ENCODE peak calls at places on chromosome 15, in six cellular contexts. F, I, W, Q, T and B are unnamed samples. For H3K9me3, the result is how much of the 10 kb centered on the place peaks cover.

GRCh38 chr15:68375716-68376220 is 56.2 kb downstream of the ITGA11 start:
- DNase-seq in F (peak), I (no peak), W (no peak), Q (no peak), T (no peak), B (no peak)

GRCh38 chr15:67183443-67184169 is 70.9 kb downstream of the AAGAB start:
- DNase-seq in F (no peak), I (no peak), W (no peak), Q (no peak), T (no peak), B (no peak)

GRCh38 chr15:83289160-83289559 is 4.7 kb upstream of the BNC1 start:
- DNase-seq in F (no peak), I (no peak), W (no peak), Q (no peak), T (no peak), B (no peak)

GRCh38 chr15:74345051-74345450 is 22.4 kb downstream of the CYP11A1 start:
- DNase-seq in F (no peak), I (no peak), W (no peak), Q (no peak), T (no peak), B (no peak)

GRCh38 chr15:89303986-89304385 is 30.6 kb downstream of the POLG start:
- DNase-seq in F (no peak), I (no peak), W (no peak), Q (no peak), T (no peak), B (no peak)

GRCh38 chr15:51667478-51667877 is 13.8 kb upstream of the SCG3 start:
- DNase-seq in F (no peak), I (no peak), W (no peak), Q (no peak), T (no peak), B (no peak)

GRCh38 chr15:65529754-65530317 is 427 bp upstream of the HACD3 start:
- DNase-seq in F (no peak), I (no peak), W (no peak), Q (no peak), T (no peak), B (no peak)

GRCh38 chr15:44069489-44069888 is 125.6 kb downstream of the FRMD5 start:
- DNase-seq in F (no peak), I (no peak), W (no peak), Q (no peak), T (no peak), B (no peak)

GRCh38 chr15:60853077-60853476 is 374.1 kb upstream of the ICE2 start:
- DNase-seq in F (no peak), I (no peak), W (no peak), Q (no peak), T (no peak), B (no peak)

GRCh38 chr15:87850916-87851315 is 405.6 kb downstream of the NTRK3 start:
- DNase-seq in F (no peak), I (no peak), W (no peak), Q (no peak), T (no peak), B (peak)
- H3K9me3 ChIP-seq in F (under half), I (under half), W (under half), Q (under half), T (under half), B (under half)

GRCh38 chr15:70770863-70771262 is 7.5 kb upstream of the UACA start:
- DNase-seq in F (no peak), I (no peak), W (no peak), Q (no peak), T (no peak), B (no peak)
- TF ChIP-seq CTCF in F (no peak), I (no peak), W (no peak), Q (no peak), T (no peak), B (no peak)

GRCh38 chr15:27850961-27851636 is 248.0 kb downstream of the OCA2 start:
- DNase-seq in F (no peak), I (no peak), W (peak), Q (no peak), T (no peak), B (no peak)
- H3K9me3 ChIP-seq in F (under half), I (under half), W (under half), Q (under half), T (under half), B (under half)

GRCh38 chr15:92053727-92054316 is 200.3 kb downstream of the SLCO3A1 start:
- DNase-seq in F (no peak), I (no peak), W (no peak), Q (peak), T (no peak), B (no peak)
- TF ChIP-seq CTCF in F (no peak), I (peak), W (no peak), Q (peak), T (peak), B (peak)

DNA sequence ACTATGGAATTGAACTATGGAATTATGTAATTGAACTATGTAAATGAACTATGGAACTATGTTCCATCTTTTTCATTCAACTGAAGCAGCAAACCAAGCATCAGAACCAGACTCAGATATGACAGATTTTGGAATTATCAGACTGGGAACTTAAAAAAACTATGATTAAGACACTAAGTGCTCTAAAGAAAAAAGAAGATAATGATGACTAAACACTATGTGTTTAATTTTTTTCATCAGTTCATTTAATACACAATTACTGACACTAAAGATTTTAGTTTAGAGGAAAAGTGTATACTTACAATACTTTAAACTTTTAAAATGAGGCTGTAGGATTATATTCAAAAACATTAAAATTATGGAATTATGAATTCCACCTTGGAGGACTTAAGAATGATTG is 15.3 kb downstream of the RFX7 start:
- DNase-seq in F (no peak), I (no peak), W (no peak), Q (no peak), T (no peak), B (no peak)
- H3K9me3 ChIP-seq in F (under half), I (under half), W (under half), Q (half or more), T (under half), B (under half)